ENCODE peak calls at places on chromosomes 3 and 15, in five cellular contexts. One of them, this sample, is unnamed.

GRCh38 chr3:150920236-150920635 is 15.0 kb upstream of the MINDY4B start:
- DNase-seq in heart left ventricle: no peak
- DNase-seq in prostate gland: no peak
- DNase-seq in ovary: no peak
- DNase-seq in coronary artery: no peak
- DNase-seq in this sample: no peak

GRCh38 chr15:58179206-58179605 is 41.0 kb downstream of the AQP9 start:
- DNase-seq in heart left ventricle: no peak
- DNase-seq in coronary artery: no peak
- DNase-seq in prostate gland: no peak
- DNase-seq in ovary: no peak
- DNase-seq in this sample: no peak

GRCh38 chr15:80850941-80851451 is 71.8 kb downstream of the CEMIP start:
- DNase-seq in prostate gland: no peak
- DNase-seq in ovary: no peak
- DNase-seq in heart left ventricle: no peak
- DNase-seq in coronary artery: no peak
- DNase-seq in this sample: no peak

GRCh38 chr3:184453296-184453695 is 73.4 kb downstream of the CHRD start:
- DNase-seq in coronary artery: no peak
- DNase-seq in prostate gland: no peak
- DNase-seq in ovary: no peak
- DNase-seq in heart left ventricle: no peak
- DNase-seq in this sample: no peak

GRCh38 chr15:78872972-78873795 is 494 bp downstream of the MORF4L1 start:
- DNase-seq in ovary: peak; percentile 78
- DNase-seq in coronary artery: peak; percentile 88
- DNase-seq in prostate gland: peak; percentile 71
- DNase-seq in heart left ventricle: peak; percentile 88
- DNase-seq in this sample: peak; percentile 89

GRCh38 chr15:31272558-31273257 is 53.9 kb upstream of the KLF13 start:
- DNase-seq in heart left ventricle: peak; percentile 18
- DNase-seq in prostate gland: peak; percentile 13
- DNase-seq in coronary artery: peak; percentile 66
- DNase-seq in ovary: no peak
- DNase-seq in this sample: peak; percentile 13

GRCh38 chr3:166274342-166274741 is 437.1 kb upstream of the BCHE start:
- DNase-seq in heart left ventricle: no peak
- DNase-seq in ovary: no peak
- DNase-seq in prostate gland: no peak
- DNase-seq in coronary artery: no peak
- DNase-seq in this sample: no peak

GRCh38 chr3:125128861-125129501 is 73.2 kb upstream of the HEG1 start:
- DNase-seq in heart left ventricle: peak; percentile 23
- DNase-seq in prostate gland: no peak
- DNase-seq in coronary artery: no peak
- DNase-seq in ovary: no peak
- DNase-seq in this sample: no peak

GRCh38 chr15:83123529-83123928 is 16.1 kb downstream of the TM6SF1 start:
- DNase-seq in prostate gland: peak; percentile 68
- DNase-seq in heart left ventricle: no peak
- DNase-seq in coronary artery: no peak
- DNase-seq in ovary: no peak
- DNase-seq in this sample: no peak

GRCh38 chr3:69428657-69429255 is 42.9 kb upstream of the FRMD4B start:
- DNase-seq in prostate gland: no peak
- DNase-seq in heart left ventricle: no peak
- DNase-seq in ovary: no peak
- DNase-seq in coronary artery: no peak
- DNase-seq in this sample: no peak

GRCh38 chr3:69423756-69424155 is 37.9 kb upstream of the FRMD4B start:
- DNase-seq in coronary artery: no peak
- DNase-seq in prostate gland: no peak
- DNase-seq in ovary: no peak
- DNase-seq in heart left ventricle: no peak
- DNase-seq in this sample: no peak

GRCh38 chr3:69426291-69426690 is 40.4 kb upstream of the FRMD4B start:
- DNase-seq in prostate gland: no peak
- DNase-seq in coronary artery: no peak
- DNase-seq in heart left ventricle: no peak
- DNase-seq in ovary: no peak
- DNase-seq in this sample: no peak

GRCh38 chr3:69425249-69425648 is 39.4 kb upstream of the FRMD4B start:
- DNase-seq in ovary: no peak
- DNase-seq in prostate gland: no peak
- DNase-seq in heart left ventricle: no peak
- DNase-seq in coronary artery: no peak
- DNase-seq in this sample: peak; percentile 27

DNA sequence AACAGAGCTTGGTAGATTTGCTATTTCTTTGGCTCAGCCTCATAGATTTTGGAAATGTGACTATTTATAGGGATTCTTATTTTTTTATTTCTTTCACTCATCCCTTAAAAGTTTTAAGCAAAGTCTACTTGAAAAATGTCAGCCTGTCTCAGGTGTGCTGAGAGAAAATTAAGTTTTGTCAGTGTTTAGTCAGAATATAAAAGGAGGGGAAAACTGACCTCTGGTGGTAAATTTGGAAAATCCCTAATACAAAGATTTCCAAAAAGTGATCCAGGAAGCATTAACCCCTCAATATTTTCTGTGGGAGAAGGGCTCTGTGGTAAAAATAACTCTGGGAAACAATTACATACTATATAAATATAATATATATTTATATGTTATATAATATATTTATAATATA is 41.0 kb upstream of the FRMD4B start:
- DNase-seq in prostate gland: no peak
- DNase-seq in heart left ventricle: no peak
- DNase-seq in ovary: no peak
- DNase-seq in coronary artery: no peak
- DNase-seq in this sample: no peak
- TF ChIP-seq CTCF in prostate gland: no peak
- TF ChIP-seq CTCF in heart left ventricle: no peak
- TF ChIP-seq CTCF in ovary: no peak
- TF ChIP-seq CTCF in coronary artery: no peak
- TF ChIP-seq CTCF in this sample: no peak

GRCh38 chr3:124035463-124036121 is 43.7 kb upstream of the ROPN1 start:
- DNase-seq in prostate gland: no peak
- DNase-seq in heart left ventricle: no peak
- DNase-seq in ovary: no peak
- DNase-seq in coronary artery: no peak
- DNase-seq in this sample: no peak

GRCh38 chr3:124034809-124035152 is 42.9 kb upstream of the ROPN1 start:
- DNase-seq in prostate gland: no peak
- DNase-seq in ovary: no peak
- DNase-seq in heart left ventricle: no peak
- DNase-seq in coronary artery: no peak
- DNase-seq in this sample: no peak

GRCh38 chr3:124032881-124033359 is 41.0 kb upstream of the ROPN1 start:
- DNase-seq in prostate gland: peak; percentile 78
- DNase-seq in heart left ventricle: peak; percentile 91
- DNase-seq in ovary: peak; percentile 88
- DNase-seq in coronary artery: peak; percentile 88
- DNase-seq in this sample: peak; percentile 88

GRCh38 chr3:124033360-124034015 is 41.6 kb upstream of the ROPN1 start:
- DNase-seq in heart left ventricle: peak; percentile 28
- DNase-seq in coronary artery: peak; percentile 76
- DNase-seq in prostate gland: no peak
- DNase-seq in ovary: peak; percentile 48
- DNase-seq in this sample: no peak

DNA sequence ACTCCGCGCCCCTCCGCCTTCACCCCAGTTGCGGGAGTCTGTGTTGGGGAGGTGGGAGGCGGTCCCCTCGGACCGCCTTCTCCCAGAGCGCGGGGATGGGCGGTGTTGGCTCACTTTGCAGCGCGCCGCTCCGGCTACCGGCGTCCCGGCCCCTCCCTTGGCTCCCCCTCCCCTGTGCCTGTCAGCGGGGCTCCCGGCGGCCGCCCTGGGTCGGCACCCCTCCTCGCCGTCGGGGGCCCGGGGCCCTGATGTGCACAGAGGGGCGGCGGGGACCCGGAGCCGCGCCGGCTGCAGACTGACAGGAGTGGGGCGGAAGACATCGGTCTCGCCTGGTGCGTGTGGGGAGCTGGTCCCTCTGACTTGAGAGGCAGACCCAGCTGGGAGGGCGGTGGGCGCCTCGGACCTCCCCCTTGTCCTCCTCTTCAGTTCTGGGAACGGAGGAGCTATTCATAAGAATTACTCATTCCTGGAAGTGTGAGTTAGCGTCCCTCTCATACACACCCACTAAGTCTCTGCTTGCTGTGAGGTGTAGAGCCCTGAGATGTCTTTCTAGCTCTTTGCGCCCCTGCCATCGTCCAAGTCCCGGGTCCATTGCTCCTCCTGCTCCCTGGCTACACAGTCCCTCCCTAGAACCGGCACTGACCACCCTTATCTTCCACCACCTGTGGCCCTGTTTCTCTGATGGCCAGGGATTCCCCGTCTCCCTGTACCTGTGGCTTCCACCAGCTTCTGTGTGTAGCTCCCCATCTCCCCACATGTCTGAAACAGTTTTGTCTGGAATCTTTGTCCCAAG is 42.3 kb upstream of the ROPN1 start:
- DNase-seq in prostate gland: no peak
- DNase-seq in heart left ventricle: peak; percentile 19
- DNase-seq in ovary: no peak
- DNase-seq in coronary artery: peak; percentile 79
- DNase-seq in this sample: no peak
- H3K4me3 ChIP-seq in prostate gland: peak overlapping the region; percentile 64
- H3K4me3 ChIP-seq in heart left ventricle: peak overlapping the region; percentile 85
- H3K4me3 ChIP-seq in ovary: peak overlapping the region; percentile 70
- H3K4me3 ChIP-seq in coronary artery: peak overlapping the region; percentile 91
- H3K4me3 ChIP-seq in this sample: peak overlapping the region; percentile 76

DNA sequence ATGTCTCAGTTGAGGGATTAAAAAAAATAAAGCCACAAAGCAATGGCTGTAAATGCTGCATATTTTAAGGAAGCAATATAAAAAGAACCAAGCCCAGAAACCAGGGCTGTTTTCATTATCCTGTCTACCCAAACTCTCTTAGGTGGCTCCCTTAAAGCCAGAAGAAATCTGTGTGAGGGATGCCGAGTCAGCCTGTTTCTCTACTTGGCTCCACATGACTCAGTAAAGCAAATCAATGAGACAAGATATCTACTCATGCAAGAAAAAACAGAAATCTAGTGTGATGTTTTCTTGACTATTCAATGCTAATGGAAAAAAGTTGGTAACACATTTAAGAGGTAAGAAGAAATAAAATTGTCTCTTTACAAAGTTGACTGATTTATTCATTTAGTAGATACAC is 296.2 kb downstream of the ZBTB20 start:
- DNase-seq in prostate gland: no peak
- DNase-seq in coronary artery: no peak
- DNase-seq in ovary: no peak
- DNase-seq in heart left ventricle: no peak
- DNase-seq in this sample: no peak
- TF ChIP-seq CTCF in prostate gland: no peak
- TF ChIP-seq CTCF in coronary artery: no peak
- TF ChIP-seq CTCF in ovary: no peak
- TF ChIP-seq CTCF in heart left ventricle: no peak
- TF ChIP-seq CTCF in this sample: no peak

GRCh38 chr15:64847448-64847847 is 5.7 kb downstream of the PLEKHO2 start:
- DNase-seq in coronary artery: no peak
- DNase-seq in heart left ventricle: no peak
- DNase-seq in prostate gland: no peak
- DNase-seq in ovary: no peak
- DNase-seq in this sample: no peak
- H3K4me3 ChIP-seq in coronary artery: no peak overlapping the region
- H3K4me3 ChIP-seq in heart left ventricle: no peak overlapping the region
- H3K4me3 ChIP-seq in prostate gland: no peak overlapping the region
- H3K4me3 ChIP-seq in ovary: no peak overlapping the region
- H3K4me3 ChIP-seq in this sample: no peak overlapping the region

GRCh38 chr3:126983276-126983652 is 349 bp downstream of the PLXNA1 start:
- DNase-seq in heart left ventricle: no peak
- DNase-seq in coronary artery: no peak
- DNase-seq in ovary: no peak
- DNase-seq in prostate gland: no peak
- DNase-seq in this sample: no peak
- TF ChIP-seq CTCF in heart left ventricle: no peak
- TF ChIP-seq CTCF in coronary artery: no peak
- TF ChIP-seq CTCF in ovary: no peak
- TF ChIP-seq CTCF in prostate gland: no peak
- TF ChIP-seq CTCF in this sample: no peak

GRCh38 chr3:32456429-32457130 is 46.1 kb downstream of the CMTM6 start:
- DNase-seq in prostate gland: no peak
- DNase-seq in heart left ventricle: no peak
- DNase-seq in ovary: no peak
- DNase-seq in coronary artery: no peak
- DNase-seq in this sample: no peak
- H3K4me3 ChIP-seq in prostate gland: no peak overlapping the region
- H3K4me3 ChIP-seq in heart left ventricle: no peak overlapping the region
- H3K4me3 ChIP-seq in ovary: no peak overlapping the region
- H3K4me3 ChIP-seq in coronary artery: no peak overlapping the region
- H3K4me3 ChIP-seq in this sample: no peak overlapping the region

DNA sequence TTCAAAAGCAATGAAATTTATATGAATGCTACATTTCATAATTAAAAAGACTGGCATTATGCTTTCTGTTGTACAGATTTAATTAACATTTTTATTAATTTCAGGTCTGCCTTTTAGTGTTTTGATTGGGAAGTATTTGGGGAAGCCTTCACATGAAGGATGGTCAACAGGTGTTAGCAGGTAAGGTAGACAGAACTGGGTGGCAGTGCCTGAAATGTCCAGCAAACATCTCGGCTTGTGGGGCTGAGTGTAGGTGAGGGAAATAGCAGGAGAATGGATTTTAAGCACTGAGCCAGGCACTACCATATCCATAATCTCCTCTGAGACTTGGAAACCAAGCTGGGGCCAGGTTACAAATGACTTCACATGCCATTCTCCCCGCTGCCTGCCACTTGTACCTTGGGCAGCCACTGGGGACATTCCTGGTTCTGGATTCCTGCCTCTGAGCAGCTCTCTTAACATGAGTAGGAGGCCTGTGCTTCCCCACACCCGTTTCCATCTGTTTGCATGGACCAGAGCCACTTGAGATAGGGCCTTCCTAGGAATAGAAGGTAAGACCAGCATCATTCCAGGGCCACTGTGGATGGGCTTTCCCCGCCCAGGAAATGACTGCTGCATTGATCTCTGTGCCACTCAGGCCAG is 125.9 kb upstream of the HES1 start:
- DNase-seq in ovary: no peak
- DNase-seq in heart left ventricle: no peak
- DNase-seq in prostate gland: no peak
- DNase-seq in coronary artery: no peak
- DNase-seq in this sample: no peak
- TF ChIP-seq CTCF in ovary: no peak
- TF ChIP-seq CTCF in heart left ventricle: no peak
- TF ChIP-seq CTCF in prostate gland: no peak
- TF ChIP-seq CTCF in coronary artery: no peak
- TF ChIP-seq CTCF in this sample: no peak

This sample was measured in testis.